ENCODE peak calls at places on chromosomes 3 and 15, in ten cellular contexts. I is tibial artery, H is left ventricle myocardium inferior, S is D341Med, X is T-helper 2 cell, T is GM20000, J is mucosa of gallbladder, C is Panc1, U is dermis blood vessel endothelial cell, G is cardiac muscle cell. Y is an unnamed sample.

GRCh38 chr3:128226794-128227399 is 73.6 kb downstream of the EEFSEC start:
- DNase-seq in I (no peak), H (peak), S (peak), X (no peak), T (peak), J (no peak), C (peak), U (peak), G (peak), Y (no peak)

GRCh38 chr3:173789530-173789929 is 392.0 kb downstream of the NLGN1 start:
- DNase-seq in I (no peak), H (no peak), S (no peak), X (no peak), T (no peak), J (no peak), C (no peak), U (no peak), G (peak), Y (no peak)

GRCh38 chr15:49410660-49411059 is 12.4 kb upstream of the FGF7 start:
- DNase-seq in I (no peak), H (no peak), S (no peak), X (no peak), T (no peak), J (no peak), C (no peak), U (no peak), G (no peak), Y (no peak)

GRCh38 chr3:150936693-150937092 is 31.5 kb upstream of the MINDY4B start:
- DNase-seq in I (no peak), H (no peak), S (no peak), X (no peak), T (peak), J (no peak), C (no peak), U (no peak), G (no peak), Y (no peak)

GRCh38 chr3:128278761-128279593 is 125.7 kb downstream of the EEFSEC start:
- DNase-seq in I (peak), H (peak), S (no peak), X (no peak), T (no peak), J (peak), C (no peak), U (peak), G (peak), Y (no peak)

GRCh38 chr15:79923068-79923514 is 26.3 kb upstream of the MTHFS start:
- DNase-seq in I (peak), H (peak), S (peak), X (peak), T (peak), J (peak), C (no peak), U (peak), G (peak), Y (no peak)

GRCh38 chr15:56817266-56817665 is 84.0 kb upstream of the ZNF280D start:
- DNase-seq in I (no peak), H (no peak), S (peak), X (no peak), T (no peak), J (no peak), C (no peak), U (peak), G (peak), Y (no peak)

GRCh38 chr3:195072916-195073564 is 197.9 kb downstream of the XXYLT1 start:
- DNase-seq in I (peak), H (no peak), S (no peak), X (no peak), T (no peak), J (no peak), C (no peak), U (no peak), G (no peak), Y (no peak)

GRCh38 chr15:39000008-39000734 is 435.6 kb upstream of the RASGRP1 start:
- DNase-seq in I (no peak), H (no peak), S (no peak), X (no peak), T (no peak), J (no peak), C (no peak), U (no peak), G (no peak), Y (no peak)

GRCh38 chr3:67648701-67649100 is 5.7 kb downstream of the SUCLG2 start:
- DNase-seq in I (no peak), H (no peak), S (no peak), X (no peak), T (no peak), J (no peak), C (no peak), U (no peak), G (no peak), Y (no peak)

GRCh38 chr15:43446344-43446743 is 46.6 kb downstream of the TP53BP1 start:
- DNase-seq in I (no peak), H (no peak), S (no peak), X (no peak), T (no peak), J (no peak), C (no peak), U (no peak), G (no peak), Y (no peak)

GRCh38 chr15:65450556-65450955 is 27.8 kb upstream of the IGDCC4 start:
- DNase-seq in I (no peak), H (no peak), S (no peak), X (no peak), T (no peak), J (no peak), C (no peak), U (no peak), G (no peak), Y (no peak)

GRCh38 chr3:122443090-122443489 is 27.2 kb upstream of the WDR5B start:
- DNase-seq in I (no peak), H (no peak), S (no peak), X (no peak), T (no peak), J (no peak), C (no peak), U (no peak), G (no peak), Y (no peak)

GRCh38 chr15:70806992-70807712 is 43.8 kb upstream of the UACA start:
- DNase-seq in I (peak), H (peak), S (no peak), X (no peak), T (no peak), J (peak), C (no peak), U (peak), G (peak), Y (no peak)

GRCh38 chr3:57143886-57144459 is 21.2 kb downstream of the IL17RD start:
- DNase-seq in I (no peak), H (no peak), S (no peak), X (no peak), T (no peak), J (no peak), C (no peak), U (no peak), G (no peak), Y (no peak)

GRCh38 chr3:31962801-31963205 is 18.3 kb downstream of the OSBPL10 start:
- DNase-seq in I (no peak), H (no peak), S (no peak), X (no peak), T (no peak), J (no peak), C (no peak), U (peak), G (no peak), Y (no peak)

GRCh38 chr15:42324308-42324707 is 35.0 kb upstream of the CAPN3 start:
- DNase-seq in I (no peak), H (no peak), S (no peak), X (no peak), T (no peak), J (no peak), C (no peak), U (peak), G (no peak), Y (no peak)

GRCh38 chr15:82646250-82647044 is 716 bp downstream of the CPEB1 start:
- DNase-seq in I (no peak), H (no peak), S (peak), X (no peak), T (no peak), J (no peak), C (no peak), U (no peak), G (no peak), Y (no peak)

GRCh38 chr15:81914333-81914732 is 131.5 kb downstream of the MEX3B start:
- DNase-seq in I (no peak), H (no peak), S (no peak), X (no peak), T (no peak), J (no peak), C (no peak), U (no peak), G (no peak), Y (no peak)

GRCh38 chr3:171306631-171307030 is 153.6 kb downstream of the TNIK start:
- DNase-seq in I (peak), H (peak), S (no peak), X (no peak), T (no peak), J (peak), C (no peak), U (peak), G (peak), Y (no peak)

GRCh38 chr15:101805605-101806345 is 2.5 kb downstream of the OR4F6 start:
- DNase-seq in I (no peak), H (no peak), S (no peak), X (no peak), T (no peak), J (no peak), C (no peak), U (no peak), G (no peak), Y (no peak)

GRCh38 chr3:4021162-4021561 is 221.9 kb downstream of the LRRN1 start:
- DNase-seq in I (no peak), H (no peak), S (no peak), X (no peak), T (no peak), J (no peak), C (no peak), U (no peak), G (no peak), Y (no peak)

GRCh38 chr15:99925661-99926461 is 192.6 kb upstream of the LYSMD4 start:
- DNase-seq in I (peak), H (peak), S (peak), X (peak), T (peak), J (peak), C (no peak), U (peak), G (peak), Y (no peak)

GRCh38 chr3:149367021-149367840 is 10.2 kb downstream of the TM4SF1 start:
- DNase-seq in I (no peak), H (no peak), S (no peak), X (no peak), T (no peak), J (no peak), C (peak), U (peak), G (peak), Y (no peak)

GRCh38 chr3:150235799-150236198 is 172.3 kb upstream of the TSC22D2 start:
- DNase-seq in I (no peak), H (no peak), S (no peak), X (no peak), T (no peak), J (no peak), C (no peak), U (no peak), G (peak), Y (no peak)

GRCh38 chr3:63207066-63207590 is 71.0 kb upstream of the SYNPR start:
- DNase-seq in I (no peak), H (no peak), S (no peak), X (no peak), T (no peak), J (no peak), C (no peak), U (no peak), G (no peak), Y (no peak)

GRCh38 chr3:32614956-32615355 is 44.3 kb upstream of the DYNC1LI1 start:
- DNase-seq in I (no peak), H (no peak), S (no peak), X (no peak), T (no peak), J (no peak), C (no peak), U (peak), G (peak), Y (no peak)

GRCh38 chr3:129619726-129620162 is 13.3 kb upstream of the PLXND1 start:
- DNase-seq in I (no peak), H (peak), S (no peak), X (no peak), T (no peak), J (no peak), C (no peak), U (no peak), G (no peak), Y (no peak)

GRCh38 chr3:34782876-34783275 is 856.4 kb upstream of the ARPP21 start:
- DNase-seq in I (no peak), H (no peak), S (no peak), X (no peak), T (no peak), J (no peak), C (no peak), U (no peak), G (peak), Y (no peak)

GRCh38 chr3:189902230-189903186 is 218.2 kb downstream of the P3H2 start:
- DNase-seq in I (no peak), H (no peak), S (no peak), X (no peak), T (no peak), J (no peak), C (no peak), U (no peak), G (no peak), Y (no peak)

GRCh38 chr3:17481116-17481515 is 261.3 kb downstream of the TBC1D5 start:
- DNase-seq in I (no peak), H (peak), S (no peak), X (no peak), T (no peak), J (no peak), C (no peak), U (no peak), G (no peak), Y (no peak)

GRCh38 chr3:32884532-32885031 is 66.8 kb downstream of the TRIM71 start:
- DNase-seq in I (no peak), H (no peak), S (no peak), X (no peak), T (no peak), J (no peak), C (no peak), U (no peak), G (no peak), Y (no peak)

GRCh38 chr3:146682176-146682575 is 77.0 kb upstream of the PLSCR5 start:
- DNase-seq in I (no peak), H (no peak), S (no peak), X (no peak), T (no peak), J (no peak), C (no peak), U (no peak), G (no peak), Y (peak)

GRCh38 chr3:126415661-126416591 is 21.2 kb downstream of the CFAP100 start:
- DNase-seq in I (no peak), H (no peak), S (no peak), X (no peak), T (no peak), J (no peak), C (no peak), U (no peak), G (no peak), Y (no peak)

GRCh38 chr3:278300-279064 is 81.9 kb downstream of the CHL1 start:
- DNase-seq in I (no peak), H (no peak), S (no peak), X (no peak), T (peak), J (no peak), C (no peak), U (no peak), G (no peak), Y (no peak)

Y was measured in NCI-H1048.